ENCODE peak calls at places on chromosomes 3 and 15, in nine cellular contexts. M, A, H, J, O, P, Y, E and W are unnamed samples.

GRCh38 chr15:36887214-36888017 is 212.9 kb downstream of the MEIS2 start:
- DNase-seq in M (no peak), A (no peak), H (no peak), J (no peak), O (peak; percentile 70), P (no peak), Y (no peak), E (no peak), W (no peak)

GRCh38 chr3:71649757-71650156 is 66.2 kb upstream of the FOXP1 start:
- DNase-seq in M (no peak), A (no peak), H (no peak), J (no peak), O (no peak), P (no peak), Y (no peak), E (no peak), W (no peak)

GRCh38 chr3:128310286-128311058 is 156.2 kb downstream of the DNAJB8 start:
- DNase-seq in M (no peak), A (no peak), H (no peak), J (no peak), O (no peak), P (no peak), Y (no peak), E (no peak), W (no peak)

GRCh38 chr3:116064646-116065045 is 380.6 kb downstream of the LSAMP start:
- DNase-seq in M (no peak), A (no peak), H (no peak), J (no peak), O (no peak), P (no peak), Y (no peak), E (no peak), W (no peak)

GRCh38 chr3:63910873-63911272 is 1.3 kb downstream of the SCAANT1 start:
- DNase-seq in M (no peak), A (no peak), H (no peak), J (no peak), O (no peak), P (no peak), Y (no peak), E (no peak), W (no peak)

GRCh38 chr15:97875513-97876285 is 84.8 kb upstream of the ARRDC4 start:
- DNase-seq in M (no peak), A (no peak), H (no peak), J (no peak), O (no peak), P (no peak), Y (no peak), E (peak; percentile 28), W (no peak)

GRCh38 chr3:195065864-195066185 is 205.1 kb downstream of the XXYLT1 start:
- DNase-seq in M (no peak), A (no peak), H (no peak), J (no peak), O (peak; percentile 2), P (no peak), Y (no peak), E (no peak), W (no peak)

GRCh38 chr3:12796171-12797123 is at the start of gene CAND2:
- DNase-seq in M (no peak), A (no peak), H (peak; percentile 58), J (no peak), O (no peak), P (no peak), Y (peak; percentile 37), E (peak; percentile 51), W (peak; percentile 31)

GRCh38 chr3:178671261-178672191 is 135.3 kb downstream of the KCNMB2 start:
- DNase-seq in M (no peak), A (no peak), H (no peak), J (no peak), O (no peak), P (peak; percentile 71), Y (no peak), E (peak; percentile 76), W (no peak)